ENCODE peak calls at places on chromosomes 7 and 10, in seven cellular contexts. C, Y, N, J, X, T and M are unnamed samples.

GRCh38 chr10:90583416-90583815 is 274.4 kb downstream of the HTR7 start:
- DNase-seq in C (no peak), J (no peak), X (no peak), T (no peak), N (no peak), Y (no peak), M (no peak)

GRCh38 chr10:78686444-78687060 is 382.2 kb upstream of the ZMIZ1 start:
- DNase-seq in X (no peak), N (no peak), T (no peak), Y (no peak), J (no peak), C (no peak), M (no peak)

GRCh38 chr7:134254311-134254710 is 62.4 kb downstream of the SLC35B4 start:
- DNase-seq in Y (no peak), T (no peak), X (no peak), C (no peak), N (no peak), J (no peak), M (no peak)

GRCh38 chr7:126689037-126689436 is 563.7 kb downstream of the GRM8 start:
- DNase-seq in N (no peak), C (no peak), Y (no peak), X (no peak), T (no peak), J (no peak), M (no peak)

GRCh38 chr10:70418229-70418628 is 14.3 kb downstream of the EIF4EBP2 start:
- DNase-seq in J (no peak), X (peak), N (no peak), T (no peak), Y (no peak), C (no peak), M (no peak)

GRCh38 chr10:89480047-89480446 is 55.3 kb downstream of the SLC16A12 start:
- DNase-seq in J (no peak), Y (no peak), C (no peak), X (no peak), T (no peak), N (no peak), M (no peak)

GRCh38 chr10:23453465-23453864 is 14.6 kb downstream of the OTUD1 start:
- DNase-seq in C (no peak), N (no peak), J (no peak), X (no peak), T (no peak), Y (no peak), M (no peak)

GRCh38 chr10:133275683-133276092 is 980 bp downstream of the ADAM8 start:
- DNase-seq in J (peak), T (peak), C (no peak), Y (no peak), N (no peak), X (no peak), M (no peak)

GRCh38 chr7:137695942-137696341 is 150.8 kb downstream of the DGKI start:
- DNase-seq in N (no peak), T (no peak), C (no peak), J (no peak), Y (no peak), X (no peak), M (peak)

GRCh38 chr10:688287-688620 is 1.2 kb downstream of the DIP2C start:
- DNase-seq in J (no peak), Y (no peak), C (no peak), N (no peak), T (no peak), X (no peak), M (no peak)

GRCh38 chr10:47419421-47419820 is 35.3 kb upstream of the ZNF488 start:
- DNase-seq in N (no peak), Y (no peak), T (no peak), J (no peak), X (no peak), C (no peak), M (no peak)

GRCh38 chr7:149866817-149867447 is 6.8 kb upstream of the ATP6V0E2 start:
- DNase-seq in N (no peak), T (no peak), Y (no peak), J (no peak), C (no peak), X (peak), M (no peak)

GRCh38 chr7:6273917-6274630 is 1.6 kb upstream of the CYTH3 start:
- DNase-seq in T (no peak), J (no peak), X (no peak), C (no peak), N (no peak), Y (no peak), M (no peak)

GRCh38 chr7:151039850-151040548 is 8.3 kb upstream of the ASIC3 start:
- DNase-seq in X (no peak), N (no peak), J (no peak), T (no peak), Y (no peak), C (peak), M (no peak)

GRCh38 chr7:134458806-134459698 is at the start of gene AKR1B1:
- DNase-seq in C (peak), N (peak), X (peak), T (peak), Y (peak), J (peak), M (peak)

GRCh38 chr10:17290226-17290625 is 62.2 kb downstream of the VIM start:
- DNase-seq in N (no peak), T (no peak), X (no peak), J (no peak), Y (no peak), C (no peak), M (peak)

GRCh38 chr7:157805716-157806115 is 468.9 kb downstream of the DNAJB6 start:
- DNase-seq in T (no peak), Y (no peak), N (no peak), X (no peak), J (no peak), C (no peak), M (no peak)

GRCh38 chr10:122513053-122513452 is 47.5 kb upstream of the DMBT1 start:
- DNase-seq in Y (no peak), T (no peak), X (no peak), N (no peak), J (no peak), C (no peak), M (no peak)

GRCh38 chr10:69936091-69936490 is 116.6 kb upstream of the MACROH2A2 start:
- DNase-seq in X (no peak), T (no peak), N (no peak), J (no peak), Y (no peak), C (no peak), M (no peak)